ENCODE peak calls at places on chromosomes 1 and 21, in four cellular contexts. F is EH, Z is aorta, H is NCI-H2107. I is an unnamed sample.
A peak's percentile ranks its signal among the peaks of the same experiment; 100 is the strongest.

GRCh38 chr1:4110888-4111287 is 210.8 kb upstream of the C1orf174 start:
- DNase-seq in F (no peak), Z (no peak), H (no peak), I (no peak)

GRCh38 chr21:42799516-42799915 is 79.8 kb downstream of the WDR4 start:
- DNase-seq in F (no peak), Z (no peak), H (no peak), I (no peak)

GRCh38 chr1:24900486-24900849 is 29.6 kb downstream of the RUNX3 start:
- DNase-seq in F (no peak), Z (peak; percentile 41), H (no peak), I (no peak)

GRCh38 chr1:172638885-172639831 is 19.7 kb upstream of the FASLG start:
- DNase-seq in F (peak; percentile 89), Z (no peak), H (no peak), I (peak; percentile 92)

GRCh38 chr1:203528098-203528497 is 34.1 kb downstream of the OPTC start:
- DNase-seq in F (no peak), Z (no peak), H (no peak), I (no peak)

GRCh38 chr1:33236498-33236897 is 19.8 kb upstream of the ZNF362 start:
- DNase-seq in F (no peak), Z (no peak), H (no peak), I (no peak)

GRCh38 chr1:30417701-30418425 is 305.5 kb downstream of the MATN1 start:
- DNase-seq in F (no peak), Z (no peak), H (no peak), I (no peak)

GRCh38 chr1:246425139-246425794 is 81.8 kb downstream of the SMYD3 start:
- DNase-seq in F (no peak), Z (no peak), H (no peak), I (no peak)

GRCh38 chr1:193435771-193436170 is 249.4 kb upstream of the B3GALT2 start:
- DNase-seq in F (no peak), Z (no peak), H (no peak), I (no peak)

GRCh38 chr1:19505694-19506457 is 20.5 kb upstream of the CAPZB start:
- DNase-seq in F (no peak), Z (peak; percentile 69), H (no peak), I (no peak)

GRCh38 chr1:5913078-5913845 is 79.0 kb downstream of the NPHP4 start:
- DNase-seq in F (peak; percentile 7), Z (no peak), H (no peak), I (peak; percentile 52)

GRCh38 chr21:36188081-36188681 is 31.6 kb downstream of the DOP1B start:
- DNase-seq in F (no peak), Z (no peak), H (no peak), I (no peak)

I was measured in choroid plexus epithelial cell.